ENCODE peak calls at places on chromosomes 13 and 19, in six cellular contexts. W, X, M, J, R and F are unnamed samples.

GRCh38 chr19:40804783-40805242 is 5.8 kb downstream of the EGLN2 start:
- DNase-seq in W (no peak), X (no peak), M (no peak), J (no peak), R (no peak), F (no peak)

GRCh38 chr19:57949296-57949695 is 1.8 kb upstream of the ZNF256 start:
- DNase-seq in W (no peak), X (no peak), M (no peak), J (no peak), R (no peak), F (no peak)

GRCh38 chr13:27792393-27793218 is at the start of gene GSX1:
- DNase-seq in W (peak; percentile 18), X (no peak), M (peak; percentile 20), J (no peak), R (peak; percentile 87), F (peak; percentile 67)

GRCh38 chr13:49540552-49540951 is 44.8 kb downstream of the PHF11 start:
- DNase-seq in W (no peak), X (no peak), M (no peak), J (peak; percentile 23), R (no peak), F (peak; percentile 81)

GRCh38 chr13:28492527-28493367 is 2.2 kb downstream of the FLT1 start:
- DNase-seq in W (no peak), X (no peak), M (no peak), J (peak; percentile 28), R (no peak), F (no peak)

GRCh38 chr19:2561895-2562294 is 86.0 kb downstream of the GADD45B start:
- DNase-seq in W (no peak), X (no peak), M (no peak), J (peak; percentile 92), R (no peak), F (no peak)

GRCh38 chr13:101258071-101258470 is 158.2 kb downstream of the NALCN start:
- DNase-seq in W (peak; percentile 9), X (peak; percentile 54), M (no peak), J (peak; percentile 66), R (no peak), F (peak; percentile 84)

GRCh38 chr13:73201601-73202000 is 142.8 kb downstream of the KLF5 start:
- DNase-seq in W (no peak), X (no peak), M (no peak), J (no peak), R (no peak), F (no peak)

GRCh38 chr13:106350208-106350607 is 185.3 kb downstream of the EFNB2 start:
- DNase-seq in W (no peak), X (peak; percentile 59), M (no peak), J (no peak), R (no peak), F (no peak)

GRCh38 chr19:45854167-45854778 is 8.7 kb downstream of the SYMPK start:
- DNase-seq in W (no peak), X (no peak), M (no peak), J (no peak), R (no peak), F (no peak)

GRCh38 chr13:29771247-29771646 is 79.2 kb downstream of the UBL3 start:
- DNase-seq in W (peak; percentile 23), X (peak; percentile 37), M (no peak), J (no peak), R (no peak), F (peak; percentile 60)

GRCh38 chr13:43227721-43228120 is 204.3 kb downstream of the DNAJC15 start:
- DNase-seq in W (no peak), X (no peak), M (peak; percentile 5), J (no peak), R (no peak), F (peak; percentile 19)

GRCh38 chr13:113548171-113548641 is 36.3 kb upstream of the TFDP1 start:
- DNase-seq in W (no peak), X (no peak), M (no peak), J (no peak), R (peak; percentile 49), F (no peak)

GRCh38 chr19:41646589-41647204 is 19.8 kb upstream of the CEACAM4 start:
- DNase-seq in W (no peak), X (peak; percentile 3), M (peak; percentile 60), J (no peak), R (peak; percentile 63), F (no peak)

GRCh38 chr13:79519252-79519651 is 38.3 kb downstream of the NDFIP2 start:
- DNase-seq in W (no peak), X (no peak), M (no peak), J (no peak), R (no peak), F (no peak)

GRCh38 chr19:54949412-54949811 is 2.1 kb upstream of the NLRP7 start:
- DNase-seq in W (no peak), X (no peak), M (no peak), J (no peak), R (no peak), F (no peak)

GRCh38 chr19:8877854-8878705 is 45.9 kb downstream of the MBD3L1 start:
- DNase-seq in W (no peak), X (peak; percentile 54), M (peak; percentile 73), J (no peak), R (no peak), F (no peak)

GRCh38 chr19:31676271-31677004 is 327.2 kb upstream of the TSHZ3 start:
- DNase-seq in W (no peak), X (no peak), M (peak; percentile 13), J (no peak), R (no peak), F (no peak)

GRCh38 chr19:7953576-7953975 is 10.1 kb upstream of the TIMM44 start:
- DNase-seq in W (no peak), X (no peak), M (no peak), J (no peak), R (no peak), F (no peak)

GRCh38 chr13:62919491-62919890 is 1503.8 kb upstream of the PCDH20 start:
- DNase-seq in W (no peak), X (no peak), M (no peak), J (no peak), R (no peak), F (no peak)

GRCh38 chr19:35363711-35364425 is 5.6 kb downstream of the FFAR3 start:
- DNase-seq in W (no peak), X (no peak), M (no peak), J (no peak), R (no peak), F (no peak)

GRCh38 chr19:43609872-43610271 is 2.0 kb upstream of the SRRM5 start:
- DNase-seq in W (no peak), X (no peak), M (no peak), J (no peak), R (no peak), F (no peak)

GRCh38 chr19:47230122-47230920 is 678 bp downstream of the BBC3 start:
- DNase-seq in W (peak; percentile 32), X (no peak), M (peak; percentile 84), J (no peak), R (peak; percentile 93), F (peak; percentile 61)
- TF ChIP-seq POLR2AphosphoS5 in W (no peak), X (no peak), M (no peak), J (no peak), R (peak; percentile 67), F (no peak)

GRCh38 chr19:19619121-19619848 is 798 bp upstream of the PBX4 start:
- DNase-seq in W (no peak), X (no peak), M (no peak), J (no peak), R (no peak), F (no peak)

GRCh38 chr19:19619849-19620210 is 1.3 kb upstream of the PBX4 start:
- DNase-seq in W (no peak), X (no peak), M (no peak), J (no peak), R (no peak), F (no peak)

GRCh38 chr19:19623383-19623782 is 4.6 kb downstream of the LPAR2 start:
- DNase-seq in W (no peak), X (no peak), M (no peak), J (no peak), R (no peak), F (no peak)

GRCh38 chr19:19615086-19615485 is 3.4 kb downstream of the PBX4 start:
- DNase-seq in W (no peak), X (peak; percentile 66), M (no peak), J (no peak), R (no peak), F (no peak)

DNA sequence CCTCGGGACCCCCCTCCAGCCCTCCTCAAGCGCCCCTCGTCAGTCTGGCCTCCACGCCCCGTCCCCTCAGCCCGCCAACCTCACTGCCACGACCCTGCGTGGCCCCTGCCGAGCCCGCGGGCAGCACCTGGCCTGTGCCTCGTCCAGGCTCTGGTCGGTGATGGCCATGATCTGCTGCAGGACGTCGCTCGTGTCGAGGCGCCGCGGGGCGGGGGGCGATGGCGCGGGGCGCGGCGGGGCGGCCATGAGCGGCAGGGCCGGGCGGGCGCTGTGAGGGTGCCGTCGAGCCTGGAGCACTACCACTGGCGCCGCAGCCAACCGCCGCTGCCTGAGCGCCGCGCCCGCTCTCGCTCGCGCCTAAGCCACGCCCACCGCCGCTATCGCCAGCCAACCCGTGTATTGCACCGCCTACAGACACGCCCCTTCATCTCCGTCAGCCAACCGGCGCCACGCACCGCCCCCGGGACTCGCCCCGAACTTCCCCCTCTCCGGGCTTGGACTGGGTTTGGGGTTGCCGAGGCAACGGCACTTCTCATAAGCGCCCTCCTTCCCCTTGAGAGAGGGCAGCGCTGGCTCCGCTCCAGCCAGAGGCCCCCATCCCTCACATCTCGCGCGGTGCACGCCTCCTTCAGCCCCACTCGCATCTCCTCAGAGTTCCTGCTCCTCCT is at the start of gene PBX4:
- DNase-seq in W (no peak), X (peak; percentile 86), M (peak; percentile 98), J (peak; percentile 87), R (peak; percentile 99), F (peak; percentile 65)
- TF ChIP-seq POLR2A in W (no peak), X (no peak), M (no peak), J (peak; percentile 81), R (no peak), F (no peak)

DNA sequence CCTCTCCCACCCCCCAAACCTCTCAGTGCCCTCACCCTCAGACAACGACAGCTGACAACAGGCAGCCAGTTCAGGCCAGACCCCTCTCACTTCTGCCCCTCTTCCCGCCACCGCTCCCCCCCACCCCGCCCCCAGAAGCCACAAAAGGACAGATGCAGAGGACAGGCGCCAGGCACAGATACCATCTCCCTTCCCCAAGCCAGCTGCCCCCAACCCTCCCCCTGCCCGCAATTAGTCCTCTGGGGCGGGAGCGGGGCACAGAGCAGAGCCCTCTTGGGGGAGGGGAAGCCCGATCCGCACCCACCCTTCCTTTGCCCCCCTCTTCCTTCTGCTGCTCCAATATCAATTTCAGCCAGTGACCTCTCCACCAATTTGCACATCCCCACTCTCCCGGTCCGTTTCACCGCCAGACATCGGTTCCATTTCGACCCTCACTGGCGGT is 585 bp upstream of the SHD start:
- DNase-seq in W (no peak), X (no peak), M (no peak), J (no peak), R (no peak), F (no peak)
- H3K4me2 ChIP-seq in W (peak overlapping the region; percentile 45), X (no peak overlapping the region), M (no peak overlapping the region), J (no peak overlapping the region), R (peak overlapping the region; percentile 78), F (no peak overlapping the region)

DNA sequence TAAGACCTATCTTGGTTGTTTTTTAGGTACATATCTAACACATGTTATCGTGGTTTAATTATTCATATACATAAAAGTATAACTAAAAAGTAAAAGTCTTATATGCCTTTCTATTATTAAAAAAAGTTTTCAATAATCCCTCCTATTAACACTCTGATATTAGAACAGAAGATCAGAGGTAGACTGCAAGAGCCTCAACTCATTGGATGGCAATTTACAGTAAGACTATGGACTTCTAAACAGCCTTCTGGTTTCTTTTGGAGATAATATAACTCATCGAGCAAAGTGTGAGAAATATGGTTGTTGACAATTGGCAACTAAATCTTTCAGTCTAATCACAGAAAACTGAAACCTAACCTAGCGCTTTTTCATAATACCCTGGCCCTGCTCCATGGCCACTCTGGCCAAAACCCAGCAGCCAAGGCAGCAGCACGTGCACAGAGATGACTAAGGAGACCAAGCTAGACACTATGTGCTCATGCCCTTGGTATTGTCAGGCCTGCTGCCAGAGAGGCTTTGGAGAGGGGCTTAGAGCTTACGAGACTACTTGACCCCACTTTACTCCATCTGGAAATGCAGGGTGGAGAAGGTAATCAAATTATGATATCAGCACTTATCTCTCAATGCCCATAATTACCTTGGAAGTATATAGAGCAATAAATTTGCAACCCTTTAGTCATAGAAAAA is 40.6 kb upstream of the EEF1AKMT1 start:
- DNase-seq in W (no peak), X (no peak), M (no peak), J (no peak), R (no peak), F (peak; percentile 98)
- TF ChIP-seq POLR2AphosphoS5 in W (no peak), X (no peak), M (no peak), J (no peak), R (no peak), F (peak; percentile 67)